ENCODE peak calls at places on chromosome 6, in six cellular contexts. One of them, this sample, is unnamed.
A peak's percentile ranks its signal among the peaks of the same experiment; 100 is the strongest.

GRCh38 chr6:105800398-105800797 is 285.7 kb upstream of the PRDM1 start:
- DNase-seq in NB4: no peak
- DNase-seq in sigmoid colon: no peak
- DNase-seq in lower leg skin: no peak
- DNase-seq in LNCaP clone FGC: no peak
- DNase-seq in fibroblast of the aortic adventitia: no peak
- DNase-seq in this sample: no peak

GRCh38 chr6:145373826-145374225 is 361.5 kb downstream of the EPM2A start:
- DNase-seq in lower leg skin: no peak
- DNase-seq in fibroblast of the aortic adventitia: no peak
- DNase-seq in sigmoid colon: no peak
- DNase-seq in LNCaP clone FGC: no peak
- DNase-seq in NB4: no peak
- DNase-seq in this sample: no peak

GRCh38 chr6:122207794-122208193 is 191.7 kb upstream of the HSF2 start:
- DNase-seq in NB4: no peak
- DNase-seq in sigmoid colon: no peak
- DNase-seq in lower leg skin: no peak
- DNase-seq in fibroblast of the aortic adventitia: peak; percentile 26
- DNase-seq in LNCaP clone FGC: no peak
- DNase-seq in this sample: peak; percentile 2

GRCh38 chr6:5671162-5671561 is 335.6 kb downstream of the NRN1 start:
- DNase-seq in NB4: peak; percentile 98
- DNase-seq in LNCaP clone FGC: no peak
- DNase-seq in fibroblast of the aortic adventitia: peak; percentile 16
- DNase-seq in sigmoid colon: no peak
- DNase-seq in lower leg skin: no peak
- DNase-seq in this sample: peak; percentile 85

GRCh38 chr6:257774-258173 is 34.5 kb upstream of the DUSP22 start:
- DNase-seq in lower leg skin: no peak
- DNase-seq in NB4: no peak
- DNase-seq in sigmoid colon: no peak
- DNase-seq in LNCaP clone FGC: no peak
- DNase-seq in fibroblast of the aortic adventitia: no peak
- DNase-seq in this sample: no peak

GRCh38 chr6:100999034-100999597 is 118.0 kb upstream of the ASCC3 start:
- DNase-seq in sigmoid colon: no peak
- DNase-seq in lower leg skin: no peak
- DNase-seq in NB4: no peak
- DNase-seq in fibroblast of the aortic adventitia: no peak
- DNase-seq in LNCaP clone FGC: no peak
- DNase-seq in this sample: no peak

GRCh38 chr6:130047440-130047995 is 29.1 kb downstream of the L3MBTL3 start:
- DNase-seq in LNCaP clone FGC: no peak
- DNase-seq in lower leg skin: no peak
- DNase-seq in NB4: no peak
- DNase-seq in fibroblast of the aortic adventitia: peak; percentile 8
- DNase-seq in sigmoid colon: no peak
- DNase-seq in this sample: no peak

GRCh38 chr6:106530502-106530901 is 98.8 kb downstream of the RTN4IP1 start:
- DNase-seq in fibroblast of the aortic adventitia: peak; percentile 84
- DNase-seq in sigmoid colon: no peak
- DNase-seq in lower leg skin: no peak
- DNase-seq in LNCaP clone FGC: no peak
- DNase-seq in NB4: no peak
- DNase-seq in this sample: peak; percentile 41

GRCh38 chr6:158715330-158716311 is 65.8 kb downstream of the SYTL3 start:
- DNase-seq in fibroblast of the aortic adventitia: no peak
- DNase-seq in LNCaP clone FGC: no peak
- DNase-seq in sigmoid colon: no peak
- DNase-seq in lower leg skin: peak; percentile 70
- DNase-seq in NB4: peak; percentile 42
- DNase-seq in this sample: no peak

GRCh38 chr6:39005774-39006173 is 42.8 kb upstream of the GLP1R start:
- DNase-seq in lower leg skin: no peak
- DNase-seq in LNCaP clone FGC: peak; percentile 63
- DNase-seq in fibroblast of the aortic adventitia: no peak
- DNase-seq in NB4: no peak
- DNase-seq in sigmoid colon: no peak
- DNase-seq in this sample: no peak

GRCh38 chr6:117206951-117207687 is 58.2 kb upstream of the VGLL2 start:
- DNase-seq in lower leg skin: no peak
- DNase-seq in NB4: no peak
- DNase-seq in fibroblast of the aortic adventitia: no peak
- DNase-seq in LNCaP clone FGC: no peak
- DNase-seq in sigmoid colon: no peak
- DNase-seq in this sample: no peak

GRCh38 chr6:56765494-56765893 is 122.8 kb upstream of the DST start:
- DNase-seq in LNCaP clone FGC: no peak
- DNase-seq in lower leg skin: no peak
- DNase-seq in sigmoid colon: no peak
- DNase-seq in NB4: no peak
- DNase-seq in fibroblast of the aortic adventitia: peak; percentile 51
- DNase-seq in this sample: no peak

GRCh38 chr6:56760842-56761241 is 118.2 kb upstream of the DST start:
- DNase-seq in NB4: peak; percentile 21
- DNase-seq in fibroblast of the aortic adventitia: no peak
- DNase-seq in sigmoid colon: no peak
- DNase-seq in LNCaP clone FGC: no peak
- DNase-seq in lower leg skin: no peak
- DNase-seq in this sample: no peak

GRCh38 chr6:56766806-56767178 is 124.1 kb upstream of the DST start:
- DNase-seq in fibroblast of the aortic adventitia: peak; percentile 85
- DNase-seq in sigmoid colon: no peak
- DNase-seq in NB4: no peak
- DNase-seq in lower leg skin: no peak
- DNase-seq in LNCaP clone FGC: no peak
- DNase-seq in this sample: peak; percentile 61

GRCh38 chr6:56766139-56766805 is 123.6 kb upstream of the DST start:
- DNase-seq in fibroblast of the aortic adventitia: no peak
- DNase-seq in sigmoid colon: no peak
- DNase-seq in NB4: no peak
- DNase-seq in lower leg skin: no peak
- DNase-seq in LNCaP clone FGC: no peak
- DNase-seq in this sample: no peak

DNA sequence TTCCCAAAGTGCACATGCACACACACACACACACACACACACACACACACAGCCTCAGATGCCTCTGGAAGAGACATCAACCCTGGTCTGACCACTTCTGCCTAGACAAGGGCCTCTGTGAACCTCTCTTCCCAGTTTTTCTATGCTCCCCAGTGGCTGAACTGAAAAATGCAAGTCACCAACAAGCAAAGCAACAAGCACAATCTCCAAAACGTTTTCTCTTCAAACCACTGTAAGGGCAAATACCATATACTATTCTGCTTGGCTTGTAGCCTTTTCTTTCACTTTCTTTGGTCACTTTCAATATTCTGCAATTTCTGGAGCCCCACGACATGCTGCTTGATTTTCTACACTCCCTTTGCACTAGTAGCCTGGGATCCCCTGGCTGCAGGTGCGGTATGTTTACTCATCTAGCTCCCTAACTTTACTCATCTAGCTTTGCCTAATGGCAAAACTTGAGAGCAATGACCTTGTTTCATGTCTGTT is 121.4 kb upstream of the DST start:
- DNase-seq in fibroblast of the aortic adventitia: peak; percentile 62
- DNase-seq in sigmoid colon: no peak
- DNase-seq in NB4: peak; percentile 52
- DNase-seq in lower leg skin: no peak
- DNase-seq in LNCaP clone FGC: no peak
- DNase-seq in this sample: peak; percentile 64
- TF ChIP-seq CTCF in fibroblast of the aortic adventitia: peak; percentile 58
- TF ChIP-seq CTCF in sigmoid colon: peak; percentile 30
- TF ChIP-seq CTCF in NB4: peak; percentile 53
- TF ChIP-seq CTCF in lower leg skin: peak; percentile 25
- TF ChIP-seq CTCF in LNCaP clone FGC: peak; percentile 36
- TF ChIP-seq CTCF in this sample: peak; percentile 57

DNA sequence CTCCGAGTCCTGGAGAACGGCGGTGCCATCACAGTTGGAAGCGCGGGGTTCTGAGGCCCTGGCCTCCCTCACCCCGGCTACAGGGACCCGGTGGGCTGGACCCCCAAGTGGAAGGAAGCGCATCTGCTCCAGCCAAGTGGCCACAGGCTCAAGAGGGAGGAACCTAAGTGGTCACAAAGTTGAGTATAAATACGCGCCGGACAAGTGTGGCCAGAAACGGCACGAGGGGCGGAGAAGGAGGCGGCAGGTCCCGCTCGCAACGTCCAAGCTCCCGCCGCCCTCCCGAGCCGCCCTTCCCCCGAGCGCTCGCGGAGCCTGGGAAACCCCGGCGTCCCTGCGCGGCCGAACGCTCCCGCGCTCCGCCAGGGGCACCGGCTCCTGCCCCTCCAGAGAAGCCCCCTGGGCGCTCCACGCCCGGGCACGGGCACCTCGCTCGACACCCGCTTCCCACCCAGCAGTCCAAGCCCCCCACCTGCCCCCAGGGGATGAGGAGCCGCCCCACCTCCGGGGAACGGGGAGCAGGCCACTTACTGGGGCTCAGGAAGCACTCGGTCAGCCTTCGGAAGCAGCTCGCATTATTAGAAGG is 1.5 kb downstream of the PDE10A start:
- DNase-seq in lower leg skin: peak; percentile 82
- DNase-seq in NB4: no peak
- DNase-seq in LNCaP clone FGC: no peak
- DNase-seq in sigmoid colon: no peak
- DNase-seq in fibroblast of the aortic adventitia: peak; percentile 26
- DNase-seq in this sample: peak; percentile 53
- H3K4me3 ChIP-seq in lower leg skin: peak overlapping the region; percentile 39
- H3K4me3 ChIP-seq in NB4: no peak overlapping the region
- H3K4me3 ChIP-seq in LNCaP clone FGC: peak overlapping the region; percentile 84
- H3K4me3 ChIP-seq in sigmoid colon: peak overlapping the region; percentile 63
- H3K4me3 ChIP-seq in fibroblast of the aortic adventitia: peak overlapping the region; percentile 75
- H3K4me3 ChIP-seq in this sample: peak overlapping the region; percentile 86

GRCh38 chr6:84539122-84539856 is 225.1 kb downstream of the TBX18 start:
- DNase-seq in sigmoid colon: no peak
- DNase-seq in fibroblast of the aortic adventitia: peak; percentile 51
- DNase-seq in LNCaP clone FGC: no peak
- DNase-seq in NB4: no peak
- DNase-seq in lower leg skin: no peak
- DNase-seq in this sample: no peak

DNA sequence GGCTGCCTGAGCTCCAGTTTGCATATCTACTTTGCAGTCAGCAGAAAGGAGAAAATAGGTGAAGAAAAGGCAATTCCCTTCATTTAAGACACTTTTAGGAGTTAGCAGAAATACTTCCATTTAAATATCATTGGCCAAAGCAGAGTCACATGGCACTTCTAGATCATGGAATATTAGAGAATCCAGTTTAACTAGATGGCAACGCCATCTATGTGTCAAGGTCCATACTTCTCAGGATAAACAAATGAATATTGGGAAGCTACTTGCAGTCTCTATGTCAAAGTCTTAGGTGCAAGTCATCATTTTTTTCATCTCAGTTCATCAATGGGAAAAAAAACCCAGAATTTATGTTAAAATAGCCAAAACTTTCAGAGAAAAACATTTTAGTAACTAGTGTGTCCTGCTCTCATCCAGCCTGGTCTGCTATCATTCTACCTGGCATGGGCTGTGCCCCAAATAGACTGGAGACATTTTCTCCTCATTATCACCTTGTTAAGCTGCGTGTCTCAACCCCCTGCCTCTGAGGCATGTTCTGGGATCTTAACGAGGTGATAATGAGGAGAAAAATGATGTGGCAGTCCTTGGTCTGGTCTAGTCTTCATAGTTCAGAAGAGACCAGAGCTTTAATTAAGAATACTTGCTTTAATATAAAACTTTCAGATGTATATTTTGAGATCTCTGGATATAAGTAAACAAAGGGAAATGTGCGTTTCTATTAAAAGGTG is 227.3 kb downstream of the TBX18 start:
- DNase-seq in lower leg skin: no peak
- DNase-seq in fibroblast of the aortic adventitia: no peak
- DNase-seq in sigmoid colon: no peak
- DNase-seq in NB4: no peak
- DNase-seq in LNCaP clone FGC: peak; percentile 7
- DNase-seq in this sample: peak; percentile 23
- TF ChIP-seq CTCF in lower leg skin: no peak
- TF ChIP-seq CTCF in fibroblast of the aortic adventitia: no peak
- TF ChIP-seq CTCF in sigmoid colon: no peak
- TF ChIP-seq CTCF in NB4: no peak
- TF ChIP-seq CTCF in LNCaP clone FGC: peak; percentile 33
- TF ChIP-seq CTCF in this sample: no peak

GRCh38 chr6:95387845-95388244 is 189.5 kb upstream of the MANEA start:
- DNase-seq in fibroblast of the aortic adventitia: no peak
- DNase-seq in sigmoid colon: no peak
- DNase-seq in NB4: no peak
- DNase-seq in lower leg skin: no peak
- DNase-seq in LNCaP clone FGC: no peak
- DNase-seq in this sample: no peak
- H3K4me3 ChIP-seq in fibroblast of the aortic adventitia: no peak overlapping the region
- H3K4me3 ChIP-seq in sigmoid colon: no peak overlapping the region
- H3K4me3 ChIP-seq in NB4: no peak overlapping the region
- H3K4me3 ChIP-seq in lower leg skin: no peak overlapping the region
- H3K4me3 ChIP-seq in LNCaP clone FGC: no peak overlapping the region
- H3K4me3 ChIP-seq in this sample: no peak overlapping the region

GRCh38 chr6:74410630-74411029 is 714.6 kb downstream of the CD109 start:
- DNase-seq in LNCaP clone FGC: no peak
- DNase-seq in lower leg skin: no peak
- DNase-seq in NB4: no peak
- DNase-seq in sigmoid colon: no peak
- DNase-seq in fibroblast of the aortic adventitia: no peak
- DNase-seq in this sample: no peak

GRCh38 chr6:74404366-74404765 is 708.4 kb downstream of the CD109 start:
- DNase-seq in LNCaP clone FGC: no peak
- DNase-seq in fibroblast of the aortic adventitia: peak; percentile 62
- DNase-seq in lower leg skin: no peak
- DNase-seq in sigmoid colon: no peak
- DNase-seq in NB4: no peak
- DNase-seq in this sample: peak; percentile 38

GRCh38 chr6:74415056-74415455 is 719.1 kb downstream of the CD109 start:
- DNase-seq in NB4: no peak
- DNase-seq in fibroblast of the aortic adventitia: no peak
- DNase-seq in lower leg skin: no peak
- DNase-seq in sigmoid colon: no peak
- DNase-seq in LNCaP clone FGC: no peak
- DNase-seq in this sample: peak; percentile 31

GRCh38 chr6:74408844-74409243 is 712.8 kb downstream of the CD109 start:
- DNase-seq in fibroblast of the aortic adventitia: peak; percentile 3
- DNase-seq in sigmoid colon: no peak
- DNase-seq in LNCaP clone FGC: no peak
- DNase-seq in NB4: no peak
- DNase-seq in lower leg skin: no peak
- DNase-seq in this sample: peak; percentile 4

DNA sequence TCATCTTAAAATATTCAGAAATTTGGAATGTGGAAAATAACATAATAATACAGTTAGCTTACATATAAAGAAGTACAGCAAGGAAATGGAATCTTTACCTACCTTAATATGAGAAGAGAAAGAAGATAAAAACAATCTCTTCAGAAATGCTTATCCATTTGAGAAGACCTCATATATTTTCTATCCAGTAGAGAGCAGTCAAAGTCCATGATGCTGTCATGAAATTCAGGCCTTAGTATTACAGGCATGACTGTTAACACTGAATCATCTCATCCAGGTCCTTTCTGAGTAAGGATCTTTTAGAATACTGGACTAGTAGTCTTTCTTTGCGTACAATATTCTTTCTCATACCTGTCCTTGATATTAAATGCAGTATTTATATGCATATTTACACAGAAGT is 713.4 kb downstream of the CD109 start:
- DNase-seq in fibroblast of the aortic adventitia: peak; percentile 85
- DNase-seq in NB4: peak; percentile 10
- DNase-seq in lower leg skin: no peak
- DNase-seq in LNCaP clone FGC: peak; percentile 7
- DNase-seq in sigmoid colon: no peak
- DNase-seq in this sample: peak; percentile 86
- TF ChIP-seq CTCF in fibroblast of the aortic adventitia: peak; percentile 60
- TF ChIP-seq CTCF in NB4: no peak
- TF ChIP-seq CTCF in lower leg skin: no peak
- TF ChIP-seq CTCF in LNCaP clone FGC: peak; percentile 49
- TF ChIP-seq CTCF in sigmoid colon: peak; percentile 52
- TF ChIP-seq CTCF in this sample: peak; percentile 60

GRCh38 chr6:89313006-89313405 is 2.1 kb downstream of the GABRR2 start:
- DNase-seq in sigmoid colon: no peak
- DNase-seq in lower leg skin: no peak
- DNase-seq in NB4: no peak
- DNase-seq in LNCaP clone FGC: no peak
- DNase-seq in fibroblast of the aortic adventitia: peak; percentile 88
- DNase-seq in this sample: peak; percentile 80
- H3K4me3 ChIP-seq in sigmoid colon: no peak overlapping the region
- H3K4me3 ChIP-seq in lower leg skin: no peak overlapping the region
- H3K4me3 ChIP-seq in NB4: no peak overlapping the region
- H3K4me3 ChIP-seq in LNCaP clone FGC: no peak overlapping the region
- H3K4me3 ChIP-seq in fibroblast of the aortic adventitia: no peak overlapping the region
- H3K4me3 ChIP-seq in this sample: no peak overlapping the region

This sample was measured in fibroblast of pulmonary artery.